ENCODE peak calls at places on chromosomes 4 and X, in eight cellular contexts. V, O, M, U, J, G, A and T are unnamed samples.
A peak's percentile ranks its signal among the peaks of the same experiment; 100 is the strongest.

GRCh38 chrX:69107747-69108410 is 57.4 kb downstream of the PJA1 start:
- DNase-seq in G (no peak), A (no peak), V (no peak), U (no peak), O (no peak), M (no peak), J (no peak), T (no peak)

GRCh38 chrX:48833531-48834138 is 1.8 kb downstream of the PCSK1N start:
- DNase-seq in M (no peak), V (no peak), A (no peak), O (no peak), G (no peak), U (no peak), J (no peak), T (no peak)

GRCh38 chr4:168766537-168767316 is 243.3 kb downstream of the CBR4 start:
- DNase-seq in O (no peak), J (no peak), U (peak; percentile 93), G (no peak), M (no peak), V (no peak), A (peak; percentile 84), T (peak; percentile 75)

GRCh38 chr4:107578321-107578720 is 141.7 kb downstream of the PAPSS1 start:
- DNase-seq in M (no peak), U (no peak), O (no peak), G (no peak), A (peak; percentile 36), J (no peak), V (no peak), T (no peak)

GRCh38 chr4:159541143-159541542 is 438.3 kb downstream of the RAPGEF2 start:
- DNase-seq in V (no peak), M (no peak), A (no peak), O (no peak), U (no peak), G (no peak), J (no peak), T (no peak)

GRCh38 chrX:96770315-96770714 is 85.7 kb downstream of the DIAPH2 start:
- DNase-seq in V (no peak), M (no peak), A (peak; percentile 15), G (no peak), J (peak; percentile 20), O (no peak), U (peak; percentile 8), T (peak; percentile 37)

GRCh38 chr4:141254326-141254725 is 33.6 kb downstream of the ZNF330 start:
- DNase-seq in O (no peak), J (no peak), M (no peak), A (no peak), G (no peak), U (no peak), V (no peak), T (no peak)

GRCh38 chr4:120052840-120053239 is 13.8 kb downstream of the MAD2L1 start:
- DNase-seq in U (peak; percentile 94), M (no peak), J (no peak), V (peak; percentile 28), O (no peak), A (peak; percentile 100), G (no peak), T (peak; percentile 66)

GRCh38 chr4:8585721-8586161 is 5.5 kb downstream of the GPR78 start:
- DNase-seq in V (no peak), O (no peak), U (no peak), A (no peak), G (no peak), J (no peak), M (no peak), T (no peak)

GRCh38 chrX:102835504-102836146 is 101.4 kb upstream of the RAB40AL start:
- DNase-seq in V (no peak), O (no peak), J (peak; percentile 2), A (peak; percentile 42), U (no peak), M (no peak), G (no peak), T (peak; percentile 64)

GRCh38 chr4:54678826-54679225 is 21.1 kb downstream of the KIT start:
- DNase-seq in J (no peak), U (no peak), O (no peak), V (no peak), A (no peak), M (no peak), G (no peak), T (no peak)

GRCh38 chr4:7118013-7118832 is 50.4 kb upstream of the GRPEL1 start:
- DNase-seq in M (no peak), U (no peak), O (no peak), J (no peak), A (no peak), V (no peak), G (no peak), T (no peak)

GRCh38 chrX:132165651-132166050 is 37.8 kb upstream of the FRMD7 start:
- DNase-seq in A (peak; percentile 35), M (no peak), O (no peak), U (peak; percentile 2), J (no peak), G (no peak), V (no peak), T (no peak)

GRCh38 chr4:93842512-93843252 is 14.1 kb downstream of the ATOH1 start:
- DNase-seq in V (no peak), G (no peak), U (no peak), M (no peak), O (no peak), A (no peak), J (no peak), T (no peak)

GRCh38 chr4:76003015-76003414 is 4.3 kb downstream of the CXCL9 start:
- DNase-seq in G (no peak), O (no peak), J (no peak), M (no peak), V (no peak), U (no peak), A (no peak), T (no peak)

GRCh38 chrX:107447642-107448041 is 1.8 kb upstream of the FRMPD3 start:
- DNase-seq in A (no peak), U (no peak), J (no peak), M (no peak), V (no peak), G (no peak), O (no peak), T (no peak)

GRCh38 chr4:112916868-112917267 is 132.6 kb upstream of the ANK2 start:
- DNase-seq in M (no peak), G (no peak), O (no peak), A (peak; percentile 57), V (no peak), U (peak; percentile 79), J (no peak), T (no peak)

GRCh38 chr4:175884048-175884447 is 72.0 kb upstream of the GPM6A start:
- DNase-seq in M (no peak), G (no peak), O (no peak), U (peak; percentile 65), V (no peak), J (no peak), A (peak; percentile 1), T (no peak)

GRCh38 chr4:61202638-61203495 is 2.7 kb downstream of the ADGRL3 start:
- DNase-seq in U (peak; percentile 11), M (no peak), O (no peak), V (no peak), A (peak; percentile 9), G (peak; percentile 50), J (peak; percentile 20), T (no peak)

GRCh38 chr4:19187709-19188108 is 1064.0 kb upstream of the SLIT2 start:
- DNase-seq in M (no peak), O (no peak), V (no peak), G (no peak), U (no peak), J (no peak), A (no peak), T (no peak)

GRCh38 chr4:99815597-99816011 is 1.0 kb upstream of the DAPP1 start:
- DNase-seq in G (no peak), O (no peak), J (no peak), M (no peak), U (no peak), A (peak; percentile 51), V (no peak), T (no peak)

GRCh38 chrX:131791608-131792355 is 231.3 kb upstream of the STK26 start:
- DNase-seq in G (no peak), V (no peak), O (no peak), U (no peak), A (peak; percentile 25), M (no peak), J (no peak), T (no peak)